ENCODE peak calls at places on chromosomes 6 and 20, in four cellular contexts. W, R, B and L are unnamed samples.

GRCh38 chr6:26575494-26575939 is 21.2 kb upstream of the ABT1 start:
- DNase-seq in W (peak; percentile 54), R (peak; percentile 71), B (no peak), L (peak; percentile 63)

GRCh38 chr6:34359438-34360158 is 32.9 kb downstream of the NUDT3 start:
- DNase-seq in W (no peak), R (no peak), B (no peak), L (no peak)

GRCh38 chr6:49457771-49458170 is 5.3 kb downstream of the MMUT start:
- DNase-seq in W (no peak), R (no peak), B (no peak), L (no peak)

GRCh38 chr20:34541264-34541901 is 17.1 kb upstream of the MAP1LC3A start:
- DNase-seq in W (no peak), R (no peak), B (no peak), L (no peak)

GRCh38 chr6:40520683-40521082 is 66.5 kb downstream of the LRFN2 start:
- DNase-seq in W (no peak), R (no peak), B (no peak), L (no peak)

GRCh38 chr20:50192364-50193168 is 1.9 kb downstream of the CEBPB start:
- DNase-seq in W (peak; percentile 58), R (peak; percentile 92), B (peak; percentile 92), L (peak; percentile 73)

GRCh38 chr6:99353126-99353525 is 3.7 kb upstream of the FAXC start:
- DNase-seq in W (no peak), R (no peak), B (no peak), L (no peak)

GRCh38 chr6:98924647-98925046 is 23.1 kb downstream of the FBXL4 start:
- DNase-seq in W (no peak), R (no peak), B (no peak), L (no peak)

GRCh38 chr6:16130932-16131387 is 2.1 kb downstream of the MYLIP start:
- DNase-seq in W (peak; percentile 58), R (peak; percentile 67), B (peak; percentile 72), L (no peak)

GRCh38 chr6:3382399-3383279 is 74.2 kb downstream of the SLC22A23 start:
- DNase-seq in W (no peak), R (peak; percentile 53), B (peak; percentile 94), L (no peak)

GRCh38 chr20:4813076-4813838 is 91.5 kb downstream of the PRND start:
- DNase-seq in W (no peak), R (no peak), B (no peak), L (no peak)

GRCh38 chr20:5660346-5660745 is 89.9 kb upstream of the SHLD1 start:
- DNase-seq in W (no peak), R (no peak), B (no peak), L (no peak)

GRCh38 chr20:25025091-25025861 is 32.7 kb downstream of the ACSS1 start:
- DNase-seq in W (no peak), R (no peak), B (no peak), L (no peak)

GRCh38 chr20:52039746-52040145 is 151.8 kb downstream of the ZFP64 start:
- DNase-seq in W (no peak), R (no peak), B (no peak), L (no peak)

GRCh38 chr20:20795119-20795518 is 82.7 kb upstream of the RALGAPA2 start:
- DNase-seq in W (no peak), R (no peak), B (no peak), L (no peak)

GRCh38 chr20:13261460-13262301 is 40.6 kb downstream of the ISM1 start:
- DNase-seq in W (peak; percentile 54), R (peak; percentile 62), B (peak; percentile 86), L (peak; percentile 78)

GRCh38 chr6:15621203-15622044 is 41.4 kb downstream of the DTNBP1 start:
- DNase-seq in W (peak; percentile 48), R (no peak), B (no peak), L (peak; percentile 55)

GRCh38 chr6:33692078-33692759 is 19.3 kb downstream of the UQCC2 start:
- DNase-seq in W (no peak), R (no peak), B (no peak), L (peak; percentile 30)

GRCh38 chr6:44085219-44085618 is 42.0 kb downstream of the MRPL14 start:
- DNase-seq in W (no peak), R (no peak), B (no peak), L (no peak)

GRCh38 chr6:52063584-52064400 is 23.6 kb downstream of the PKHD1 start:
- DNase-seq in W (peak; percentile 25), R (peak; percentile 36), B (peak; percentile 61), L (peak; percentile 52)

GRCh38 chr6:154763650-154764049 is 30.4 kb downstream of the SCAF8 start:
- DNase-seq in W (no peak), R (no peak), B (no peak), L (no peak)

GRCh38 chr6:165205632-165206031 is 103.8 kb downstream of the C6orf118 start:
- DNase-seq in W (no peak), R (no peak), B (no peak), L (no peak)
- TF ChIP-seq ESRRA in W (no peak), R (no peak), B (no peak), L (no peak)

DNA sequence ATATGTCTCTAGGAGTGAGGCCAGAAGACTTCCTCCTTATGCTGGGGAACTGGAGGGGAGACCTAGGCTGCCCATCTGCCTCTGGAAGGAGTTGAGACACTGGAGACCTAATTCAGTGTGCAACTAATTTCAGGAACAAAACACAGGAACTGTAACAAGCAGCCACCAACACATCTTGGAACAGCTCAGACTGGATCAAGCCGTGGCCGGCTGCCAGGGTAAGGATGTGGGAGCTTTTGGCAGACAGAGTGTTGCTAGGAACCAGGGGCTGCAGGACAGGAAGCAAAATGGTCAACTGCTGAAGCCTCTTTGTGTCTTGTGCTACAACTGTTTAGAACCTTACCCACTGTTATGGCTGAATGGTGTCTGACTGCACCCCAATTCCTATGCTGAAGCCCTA is 16.3 kb upstream of the MAS1 start:
- DNase-seq in W (no peak), R (no peak), B (no peak), L (no peak)
- TF ChIP-seq MAX in W (no peak), R (no peak), B (no peak), L (no peak)

GRCh38 chr20:40274912-40275654 is 414.0 kb downstream of the MAFB start:
- DNase-seq in W (no peak), R (no peak), B (no peak), L (no peak)
- TF ChIP-seq JUN in W (no peak), R (no peak), B (no peak), L (no peak)

DNA sequence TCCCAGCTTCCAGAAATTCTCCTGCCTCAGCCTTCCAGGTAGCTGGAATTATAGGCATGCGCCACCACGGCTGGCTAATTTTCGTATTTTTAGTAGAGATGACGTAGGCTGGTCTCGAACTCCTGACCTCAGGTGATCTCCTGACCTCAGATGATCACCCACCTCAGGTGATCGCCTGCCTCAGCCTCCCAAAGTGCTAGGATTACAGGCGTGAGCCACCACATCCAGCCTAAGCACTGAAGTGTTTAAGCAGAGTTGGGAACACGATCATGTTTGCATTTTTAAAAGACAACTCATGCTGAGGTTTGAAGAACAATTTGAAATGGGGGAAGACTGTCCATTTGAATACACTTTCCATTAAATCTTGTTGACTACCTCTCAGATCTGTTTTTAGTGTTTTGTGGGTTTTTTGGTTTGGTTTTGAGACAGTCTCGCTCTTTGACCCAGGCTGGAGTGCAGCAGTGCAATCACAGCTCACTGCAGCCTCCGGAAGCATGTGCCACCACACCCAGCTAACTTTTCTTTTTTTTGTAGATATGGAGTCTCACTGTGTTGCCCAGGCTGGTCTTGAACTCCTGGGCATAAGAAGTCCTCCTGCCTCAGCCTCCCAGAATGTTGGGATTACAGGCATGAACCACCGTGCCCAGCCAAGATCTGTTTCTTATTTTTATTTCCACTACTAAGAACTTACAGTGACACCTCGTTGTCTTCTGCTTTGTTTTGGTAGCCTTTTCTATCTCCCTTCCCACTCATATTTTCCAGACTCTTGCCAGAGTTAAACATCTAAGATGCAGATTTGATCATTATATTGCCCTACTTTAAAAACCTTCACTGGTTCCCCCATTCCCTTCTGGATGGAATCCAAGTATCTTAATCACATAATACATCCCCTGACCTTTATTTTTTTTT is 5.5 kb downstream of the CASP8AP2 start:
- DNase-seq in W (no peak), R (no peak), B (no peak), L (no peak)
- TF ChIP-seq ESRRA in W (no peak), R (no peak), B (no peak), L (no peak)

DNA sequence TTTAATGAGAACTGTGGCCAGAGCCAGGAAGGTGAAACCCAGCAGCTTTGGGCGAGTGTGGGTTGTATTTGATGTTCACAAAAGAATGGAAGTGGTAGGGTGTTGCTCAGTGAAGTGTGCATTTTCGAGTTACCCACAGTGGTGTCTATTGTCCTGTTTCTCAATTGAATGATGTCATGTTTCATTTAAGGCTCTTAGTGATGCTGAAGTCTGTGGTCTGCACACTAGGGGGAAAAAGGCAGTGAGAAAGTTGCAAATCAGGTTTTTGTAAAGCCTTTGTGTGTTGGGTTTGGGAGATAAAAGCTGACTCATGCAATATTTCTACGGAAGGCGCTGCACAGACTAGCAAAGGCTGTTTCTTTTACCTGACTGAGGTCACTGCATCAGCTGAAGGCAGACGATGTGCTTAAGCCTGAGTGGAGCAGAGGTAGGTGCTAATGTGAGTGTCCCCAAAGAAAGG is 121.1 kb downstream of the PLEKHG1 start:
- DNase-seq in W (no peak), R (no peak), B (no peak), L (no peak)
- TF ChIP-seq MAX in W (no peak), R (no peak), B (no peak), L (no peak)

GRCh38 chr6:84422380-84422968 is 195.0 kb upstream of the CEP162 start:
- DNase-seq in W (peak; percentile 55), R (peak; percentile 64), B (peak; percentile 16), L (peak; percentile 82)
- TF ChIP-seq JUN in W (no peak), R (no peak), B (no peak), L (no peak)

GRCh38 chr20:17345321-17345720 is 118.5 kb downstream of the PCSK2 start:
- DNase-seq in W (no peak), R (no peak), B (no peak), L (no peak)
- TF ChIP-seq ESRRA in W (no peak), R (no peak), B (no peak), L (no peak)